ENCODE peak calls at places on chromosomes 13 and 19, in four cellular contexts. N, S, A and J are unnamed samples.

GRCh38 chr13:51136276-51136980 is 25.4 kb upstream of the C13orf42 start:
- DNase-seq in A (no peak), S (no peak), N (no peak), J (no peak)

GRCh38 chr13:75326173-75327131 is 155.5 kb downstream of the TBC1D4 start:
- DNase-seq in A (no peak), S (no peak), N (peak), J (no peak)

GRCh38 chr19:44553478-44554171 is 24.1 kb upstream of the CEACAM20 start:
- DNase-seq in A (no peak), S (no peak), N (no peak), J (no peak)

GRCh38 chr13:103443604-103444003 is 377.4 kb upstream of the SLC10A2 start:
- DNase-seq in A (no peak), N (no peak), S (no peak), J (no peak)

GRCh38 chr13:27174766-27175455 is 3.3 kb upstream of the USP12 start:
- DNase-seq in S (no peak), N (no peak), A (no peak), J (no peak)

GRCh38 chr19:14015454-14016035 is 9.4 kb upstream of the RFX1 start:
- DNase-seq in N (no peak), S (no peak), A (no peak), J (no peak)

GRCh38 chr13:109130093-109130835 is 500.9 kb downstream of the MYO16 start:
- DNase-seq in A (no peak), N (no peak), S (no peak), J (no peak)

GRCh38 chr13:112727581-112727980 is 37.7 kb downstream of the ATP11A start:
- DNase-seq in S (no peak), N (no peak), A (peak), J (no peak)

GRCh38 chr13:112177459-112177858 is 110.5 kb downstream of the SOX1 start:
- DNase-seq in S (peak), A (no peak), N (no peak), J (no peak)

GRCh38 chr13:109704771-109705628 is 81.4 kb downstream of the IRS2 start:
- DNase-seq in S (peak), N (no peak), A (no peak), J (no peak)

GRCh38 chr19:41998246-41999020 is 4.4 kb upstream of the ATP1A3 start:
- DNase-seq in N (no peak), A (peak), S (peak), J (no peak)

GRCh38 chr19:31113250-31113685 is 236.0 kb downstream of the TSHZ3 start:
- DNase-seq in S (no peak), A (no peak), N (no peak), J (peak)

GRCh38 chr13:46675016-46675415 is 121.9 kb downstream of the ESD start:
- DNase-seq in N (no peak), A (no peak), S (peak), J (no peak)

GRCh38 chr19:54449701-54450069 is 686 bp downstream of the LENG8 start:
- DNase-seq in A (no peak), N (no peak), S (no peak), J (no peak)

GRCh38 chr13:24802074-24802473 is 38.1 kb downstream of the RNF17 start:
- DNase-seq in N (no peak), S (no peak), A (no peak), J (no peak)